ENCODE peak calls at places on chromosomes 16 and 17, in six cellular contexts. M is A673, U is iPS DF 6.9, K is adrenal gland, C is osteoblast, N is heart left ventricle. D is an unnamed sample.

GRCh38 chr17:60947100-60947499 is 269.4 kb downstream of the BCAS3 start:
- DNase-seq in M (no peak), U (no peak), K (no peak), C (no peak), N (no peak), D (no peak)

GRCh38 chr17:2892305-2892971 is 96.2 kb downstream of the RAP1GAP2 start:
- DNase-seq in M (no peak), U (no peak), K (peak; percentile 63), C (peak; percentile 94), N (no peak), D (peak; percentile 5)

GRCh38 chr16:84597518-84598390 is 20.1 kb downstream of the COTL1 start:
- DNase-seq in M (no peak), U (no peak), K (no peak), C (no peak), N (no peak), D (no peak)

GRCh38 chr16:10373556-10373955 is 12.3 kb upstream of the ATF7IP2 start:
- DNase-seq in M (no peak), U (no peak), K (no peak), C (no peak), N (no peak), D (no peak)

GRCh38 chr16:85541181-85541580 is 71.9 kb upstream of the GSE1 start:
- DNase-seq in M (no peak), U (no peak), K (no peak), C (no peak), N (no peak), D (no peak)

GRCh38 chr17:34663714-34664113 is 84.3 kb downstream of the TMEM132E start:
- DNase-seq in M (no peak), U (no peak), K (no peak), C (no peak), N (no peak), D (no peak)

GRCh38 chr17:67093348-67093747 is 49.0 kb downstream of the CACNG1 start:
- DNase-seq in M (no peak), U (no peak), K (no peak), C (no peak), N (no peak), D (no peak)

GRCh38 chr16:27373312-27373711 is 28.7 kb upstream of the IL21R start:
- DNase-seq in M (no peak), U (no peak), K (no peak), C (no peak), N (no peak), D (no peak)

GRCh38 chr16:27918755-27919154 is 144.8 kb downstream of the GSG1L start:
- DNase-seq in M (peak; percentile 22), U (no peak), K (no peak), C (no peak), N (no peak), D (no peak)

GRCh38 chr16:72876221-72876620 is 171.7 kb downstream of the ZFHX3 start:
- DNase-seq in M (no peak), U (no peak), K (peak; percentile 72), C (peak; percentile 93), N (peak; percentile 82), D (peak; percentile 75)

DNA sequence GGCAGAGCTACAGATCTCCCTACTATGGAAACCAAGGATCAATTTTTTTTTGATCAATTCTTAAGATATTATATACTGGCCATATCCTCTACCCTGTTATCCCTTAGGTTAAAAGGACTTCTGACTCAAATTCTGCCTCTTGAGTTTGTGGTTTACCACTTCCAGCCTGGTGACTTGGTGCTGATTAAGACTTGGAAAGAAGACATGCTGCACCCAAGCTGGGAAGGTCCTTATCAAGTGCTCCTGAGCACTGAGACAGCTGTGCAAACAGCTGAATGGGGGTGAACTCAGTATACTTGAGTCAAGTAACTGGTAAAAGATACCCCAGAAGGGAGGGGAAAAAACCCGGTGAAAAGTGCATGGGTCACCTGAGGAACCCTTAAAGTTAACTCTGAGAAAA is 20.5 kb upstream of the SPACA3 start:
- DNase-seq in M (no peak), U (no peak), K (no peak), C (no peak), N (no peak), D (no peak)
- H3K4me3 ChIP-seq in M (no peak overlapping the region), U (no peak overlapping the region), K (no peak overlapping the region), C (no peak overlapping the region), N (no peak overlapping the region), D (no peak overlapping the region)

GRCh38 chr17:41918392-41919164 is at the start of gene ACLY:
- DNase-seq in M (peak; percentile 95), U (peak; percentile 94), K (peak; percentile 98), C (peak; percentile 98), N (peak; percentile 97), D (peak; percentile 99)

GRCh38 chr17:41917957-41918391 is 777 bp downstream of the ACLY start:
- DNase-seq in M (peak; percentile 30), U (no peak), K (peak; percentile 73), C (no peak), N (peak; percentile 56), D (peak; percentile 76)

GRCh38 chr17:41919165-41919817 is 540 bp upstream of the ACLY start:
- DNase-seq in M (no peak), U (peak; percentile 60), K (peak; percentile 85), C (peak; percentile 19), N (no peak), D (peak; percentile 85)

GRCh38 chr17:41915566-41915965 is 3.2 kb downstream of the ACLY start:
- DNase-seq in M (no peak), U (no peak), K (no peak), C (peak; percentile 43), N (no peak), D (no peak)

DNA sequence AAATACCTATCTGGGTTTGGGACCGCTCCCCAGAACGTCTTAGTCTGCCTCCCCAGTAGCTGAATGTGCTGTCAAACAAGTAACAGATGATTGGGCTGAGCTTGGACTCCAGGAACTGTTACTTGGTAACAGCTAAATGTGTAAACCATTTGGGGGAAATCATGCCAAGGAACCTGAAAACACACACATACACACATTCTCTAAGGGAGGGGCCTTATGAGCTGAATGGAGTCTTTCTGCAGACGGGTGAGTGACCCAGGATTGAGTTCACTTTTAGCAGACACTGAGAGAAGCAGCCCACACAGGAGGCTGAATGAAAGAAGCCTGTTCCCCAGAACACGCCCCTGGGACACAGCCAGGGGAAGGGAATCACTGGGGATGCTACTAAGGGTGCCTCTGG is 1.6 kb downstream of the ACLY start:
- DNase-seq in M (no peak), U (no peak), K (no peak), C (peak; percentile 90), N (no peak), D (peak; percentile 55)
- H3K4me1 ChIP-seq in M (peaks cover 17% of the 10 kb centered on the region), U (peaks cover 8% of the 10 kb centered on the region), K (peaks cover 27% of the 10 kb centered on the region), C (peaks cover 55% of the 10 kb centered on the region), N (peaks cover 32% of the 10 kb centered on the region), D (peaks cover 53% of the 10 kb centered on the region)

GRCh38 chr16:24091125-24091524 is 165.0 kb upstream of the CACNG3 start:
- DNase-seq in M (no peak), U (no peak), K (no peak), C (no peak), N (no peak), D (no peak)
- H3K4me3 ChIP-seq in M (no peak overlapping the region), U (no peak overlapping the region), K (no peak overlapping the region), C (no peak overlapping the region), N (no peak overlapping the region), D (no peak overlapping the region)

GRCh38 chr16:88338111-88338510 is 44.6 kb upstream of the ZNF469 start:
- DNase-seq in M (no peak), U (peak; percentile 50), K (no peak), C (peak; percentile 65), N (no peak), D (no peak)

GRCh38 chr16:88340755-88341150 is 42.0 kb upstream of the ZNF469 start:
- DNase-seq in M (no peak), U (no peak), K (no peak), C (peak; percentile 0), N (no peak), D (no peak)

GRCh38 chr16:88341551-88342290 is 41.0 kb upstream of the ZNF469 start:
- DNase-seq in M (no peak), U (no peak), K (no peak), C (peak; percentile 9), N (no peak), D (no peak)

GRCh38 chr16:88338896-88339295 is 43.9 kb upstream of the ZNF469 start:
- DNase-seq in M (no peak), U (no peak), K (no peak), C (peak; percentile 52), N (no peak), D (no peak)

DNA sequence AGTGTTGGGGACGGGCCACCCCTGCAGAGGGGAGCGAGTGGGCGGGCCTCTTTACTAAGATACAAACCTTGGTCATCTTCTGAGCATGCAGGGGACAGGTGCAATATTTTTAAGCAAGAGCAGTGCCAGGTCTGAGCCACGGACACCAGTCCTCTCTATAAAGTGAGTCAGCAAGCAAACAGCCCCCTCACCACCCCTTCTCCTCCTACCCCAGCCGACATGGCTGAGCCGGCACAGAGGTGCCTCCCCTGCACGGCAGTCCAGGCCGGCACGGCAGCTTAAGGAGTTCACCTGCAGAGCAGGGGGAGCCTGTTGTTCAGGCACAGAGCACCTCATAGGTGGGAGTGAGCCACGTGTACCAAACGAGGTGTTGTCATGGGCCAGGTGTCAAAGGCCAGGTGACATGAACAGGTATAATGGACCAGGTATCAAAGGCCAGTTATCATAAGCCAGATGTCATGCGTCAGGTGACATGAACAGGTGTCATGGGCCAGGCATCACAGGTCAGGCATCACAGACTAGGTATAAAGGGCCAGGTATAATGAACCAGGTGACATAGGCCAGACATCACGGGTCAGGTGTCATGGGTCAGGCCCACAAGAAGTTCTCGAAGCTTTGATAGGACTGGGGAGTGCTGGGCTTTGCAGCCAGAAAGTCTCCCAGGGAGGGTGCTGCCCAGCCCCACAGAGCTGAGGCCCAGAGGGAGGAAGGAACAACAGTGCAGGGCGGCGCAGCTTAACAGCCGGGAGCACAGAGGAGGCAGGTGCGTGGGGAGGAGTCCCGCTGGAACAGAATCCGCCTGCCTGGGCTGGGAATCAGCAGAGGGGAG is 42.6 kb upstream of the ZNF469 start:
- DNase-seq in M (no peak), U (no peak), K (no peak), C (peak; percentile 60), N (no peak), D (no peak)
- H3K4me1 ChIP-seq in M (no peaks in the 10 kb centered on the region), U (no peaks in the 10 kb centered on the region), K (no peaks in the 10 kb centered on the region), C (no peaks in the 10 kb centered on the region), N (no peaks in the 10 kb centered on the region), D (no peaks in the 10 kb centered on the region)

GRCh38 chr16:87955302-87956168 is 4.3 kb downstream of the BANP start:
- DNase-seq in M (no peak), U (no peak), K (no peak), C (peak; percentile 91), N (no peak), D (no peak)

GRCh38 chr16:87958632-87959031 is 7.4 kb downstream of the BANP start:
- DNase-seq in M (no peak), U (no peak), K (no peak), C (no peak), N (no peak), D (no peak)

GRCh38 chr16:87957296-87958069 is 6.2 kb downstream of the BANP start:
- DNase-seq in M (no peak), U (no peak), K (no peak), C (no peak), N (no peak), D (no peak)

GRCh38 chr16:87956169-87956770 is 5.0 kb downstream of the BANP start:
- DNase-seq in M (no peak), U (no peak), K (peak; percentile 80), C (peak; percentile 93), N (peak; percentile 62), D (peak; percentile 48)

GRCh38 chr16:87956771-87957279 is 5.6 kb downstream of the BANP start:
- DNase-seq in M (peak; percentile 82), U (no peak), K (no peak), C (no peak), N (no peak), D (no peak)
- H3K4me3 ChIP-seq in M (peak overlapping the region; percentile 28), U (no peak overlapping the region), K (peak overlapping the region; percentile 6), C (no peak overlapping the region), N (peak overlapping the region; percentile 44), D (peak overlapping the region; percentile 1)

GRCh38 chr16:2228161-2228824 is 4.9 kb downstream of the E4F1 start:
- DNase-seq in M (no peak), U (no peak), K (no peak), C (no peak), N (no peak), D (no peak)
- H3K4me1 ChIP-seq in M (no peaks in the 10 kb centered on the region), U (no peaks in the 10 kb centered on the region), K (peaks cover 29% of the 10 kb centered on the region), C (peaks cover 14% of the 10 kb centered on the region), N (peaks cover 28% of the 10 kb centered on the region), D (peaks cover 12% of the 10 kb centered on the region)